ENCODE peak calls at places on chromosomes 6 and 20, in ten cellular contexts. Y is heart right ventricle; T is AG04450; L is neural progenitor cell; P is adrenal gland; I is AG09319; Q is colonic mucosa; B is cardiac fibroblast; V is spleen; J is CD8-positive, alpha-beta T cell. H is an unnamed sample.

GRCh38 chr6:98014791-98015201 is 731.8 kb upstream of the MMS22L start:
- DNase-seq in P (no peak), L (no peak), B (no peak), J (no peak), Q (no peak), V (no peak), T (no peak), Y (no peak), I (no peak), H (no peak)

GRCh38 chr6:120304223-120304622 is 954.7 kb upstream of the MAN1A1 start:
- DNase-seq in Q (no peak), V (no peak), P (no peak), J (no peak), L (no peak), I (no peak), B (no peak), T (no peak), Y (no peak), H (no peak)

GRCh38 chr6:68635706-68636513 is 828 bp downstream of the ADGRB3 start:
- DNase-seq in B (peak), T (no peak), L (peak), Y (peak), I (no peak), J (no peak), P (no peak), Q (no peak), V (no peak), H (peak)

GRCh38 chr20:46695888-46696287 is 6.6 kb upstream of the TP53RK start:
- DNase-seq in Q (no peak), P (no peak), L (no peak), J (no peak), V (no peak), Y (no peak), B (peak), I (peak), T (no peak), H (no peak)

GRCh38 chr6:162343902-162344226 is 383.7 kb downstream of the PRKN start:
- DNase-seq in P (no peak), L (no peak), J (no peak), Q (no peak), B (peak), Y (no peak), V (no peak), T (no peak), I (no peak), H (no peak)

GRCh38 chr20:25054995-25055629 is 2.8 kb downstream of the ACSS1 start:
- DNase-seq in Q (no peak), B (peak), J (no peak), P (no peak), I (no peak), L (no peak), Y (no peak), V (no peak), T (no peak), H (no peak)

GRCh38 chr20:63782051-63782471 is 42.5 kb downstream of the SLC2A4RG start:
- DNase-seq in T (no peak), Y (no peak), B (no peak), Q (no peak), V (no peak), L (no peak), P (no peak), I (no peak), J (peak), H (no peak)

GRCh38 chr6:19964115-19964514 is 126.9 kb downstream of the ID4 start:
- DNase-seq in P (no peak), T (no peak), J (no peak), B (no peak), I (no peak), Y (no peak), L (no peak), Q (no peak), V (no peak), H (no peak)

GRCh38 chr6:83215131-83216047 is 22.2 kb downstream of the RWDD2A start:
- DNase-seq in T (peak), Y (peak), I (peak), P (peak), L (peak), V (no peak), Q (peak), B (peak), J (peak), H (peak)

GRCh38 chr20:46119028-46119546 is 973 bp downstream of the CD40 start:
- DNase-seq in J (peak), B (no peak), L (no peak), I (no peak), T (no peak), Y (no peak), Q (no peak), P (peak), V (no peak), H (no peak)

GRCh38 chr6:77334093-77334492 is 129.2 kb downstream of the HTR1B start:
- DNase-seq in Q (no peak), I (no peak), V (peak), T (no peak), L (no peak), P (no peak), B (no peak), Y (no peak), J (no peak), H (no peak)

GRCh38 chr6:46024122-46024769 is 8.6 kb upstream of the CLIC5 start:
- DNase-seq in P (no peak), I (no peak), V (no peak), J (no peak), Q (no peak), Y (no peak), B (no peak), L (no peak), T (no peak), H (no peak)

GRCh38 chr6:159042003-159042823 is 2.6 kb downstream of the TAGAP start:
- DNase-seq in I (peak), T (peak), L (peak), J (peak), Y (no peak), P (peak), Q (peak), V (peak), B (peak), H (peak)
- TF ChIP-seq CTCF in I (peak), T (peak), L (peak), J (peak), Y (peak), P (peak), Q (peak), V (peak), B (peak), H (peak)

DNA sequence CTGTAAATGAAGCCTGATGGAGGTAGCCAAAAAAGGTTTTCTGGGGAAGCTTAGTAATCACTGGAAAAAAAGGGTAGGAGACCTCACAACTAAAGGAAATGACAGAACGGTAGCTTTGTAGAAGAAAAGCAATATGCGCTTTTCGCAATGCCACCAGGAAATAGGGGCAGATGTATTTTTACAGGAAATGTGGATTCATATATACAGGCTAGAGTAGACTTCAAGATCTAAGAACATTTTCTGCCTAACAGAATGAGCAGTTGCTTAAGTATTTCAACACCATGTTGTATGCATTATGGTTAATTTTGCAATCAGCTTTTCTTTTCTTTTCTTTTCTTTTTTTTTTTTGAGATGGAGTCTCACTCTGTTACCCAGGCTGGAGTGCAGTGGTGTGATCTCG is 219.6 kb downstream of the CD83 start:
- DNase-seq in B (peak), L (no peak), V (no peak), Q (no peak), P (no peak), Y (no peak), T (no peak), J (no peak), I (no peak), H (no peak)
- TF ChIP-seq CTCF in B (no peak), L (no peak), V (no peak), Q (no peak), P (no peak), Y (no peak), T (no peak), J (no peak), I (no peak), H (no peak)

DNA sequence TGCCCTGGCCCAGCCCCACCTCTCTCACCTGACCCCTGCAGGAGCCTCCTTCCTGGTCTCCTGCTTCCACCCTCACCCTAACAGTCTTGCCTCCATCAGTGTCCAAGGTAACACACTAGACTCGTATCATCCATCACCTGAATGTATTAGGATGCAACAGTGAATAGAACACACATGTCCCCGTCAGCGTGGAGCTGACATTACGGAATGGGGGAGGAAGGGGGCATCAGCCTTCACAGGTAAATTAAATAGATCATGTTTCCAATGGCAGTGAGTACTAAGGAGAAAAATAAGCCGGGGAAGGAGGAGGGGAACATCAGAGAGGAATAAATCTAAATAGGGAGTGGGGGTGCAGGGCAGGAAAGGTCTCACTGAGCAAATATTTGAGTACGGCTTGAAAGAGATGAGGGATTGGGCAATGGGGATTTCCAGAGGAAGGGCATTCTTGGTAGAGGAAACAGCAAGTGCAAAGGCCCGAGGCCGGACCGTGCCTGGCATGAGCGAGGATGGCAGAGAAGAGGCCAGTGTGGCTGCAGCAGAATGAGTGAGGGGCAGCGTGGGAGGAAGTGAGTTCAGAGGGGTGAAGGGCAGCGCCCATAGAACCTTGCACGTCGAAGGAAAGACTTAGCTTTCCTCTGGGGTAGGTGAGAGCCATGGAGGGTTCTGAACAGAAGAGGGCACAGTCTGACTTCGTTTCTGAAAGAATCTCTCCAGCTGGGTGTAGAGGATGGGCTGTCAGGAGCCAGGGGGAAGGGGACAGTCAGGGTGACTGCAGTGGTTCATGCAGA is 110.1 kb upstream of the PTPN1 start:
- DNase-seq in I (no peak), T (no peak), Q (no peak), L (peak), Y (no peak), V (no peak), J (no peak), B (no peak), P (no peak), H (no peak)
- TF ChIP-seq CTCF in I (no peak), T (no peak), Q (no peak), L (peak), Y (no peak), V (no peak), J (no peak), B (no peak), P (peak), H (no peak)

GRCh38 chr20:58694241-58695083 is 1.9 kb downstream of the NPEPL1 start:
- DNase-seq in V (no peak), P (peak), L (no peak), T (no peak), Y (no peak), Q (no peak), B (no peak), J (peak), I (no peak), H (no peak)

GRCh38 chr20:58691405-58691772 is 1.2 kb upstream of the NPEPL1 start:
- DNase-seq in J (peak), T (no peak), P (peak), L (no peak), I (no peak), Y (no peak), B (no peak), Q (no peak), V (peak), H (no peak)

GRCh38 chr20:58691773-58692578 is 624 bp upstream of the NPEPL1 start:
- DNase-seq in Y (peak), I (no peak), P (peak), V (peak), L (no peak), B (peak), T (no peak), J (peak), Q (peak), H (no peak)

GRCh38 chr20:58693226-58694006 is 816 bp downstream of the NPEPL1 start:
- DNase-seq in Y (peak), I (no peak), P (peak), J (peak), Q (peak), B (no peak), V (peak), L (peak), T (no peak), H (no peak)

DNA sequence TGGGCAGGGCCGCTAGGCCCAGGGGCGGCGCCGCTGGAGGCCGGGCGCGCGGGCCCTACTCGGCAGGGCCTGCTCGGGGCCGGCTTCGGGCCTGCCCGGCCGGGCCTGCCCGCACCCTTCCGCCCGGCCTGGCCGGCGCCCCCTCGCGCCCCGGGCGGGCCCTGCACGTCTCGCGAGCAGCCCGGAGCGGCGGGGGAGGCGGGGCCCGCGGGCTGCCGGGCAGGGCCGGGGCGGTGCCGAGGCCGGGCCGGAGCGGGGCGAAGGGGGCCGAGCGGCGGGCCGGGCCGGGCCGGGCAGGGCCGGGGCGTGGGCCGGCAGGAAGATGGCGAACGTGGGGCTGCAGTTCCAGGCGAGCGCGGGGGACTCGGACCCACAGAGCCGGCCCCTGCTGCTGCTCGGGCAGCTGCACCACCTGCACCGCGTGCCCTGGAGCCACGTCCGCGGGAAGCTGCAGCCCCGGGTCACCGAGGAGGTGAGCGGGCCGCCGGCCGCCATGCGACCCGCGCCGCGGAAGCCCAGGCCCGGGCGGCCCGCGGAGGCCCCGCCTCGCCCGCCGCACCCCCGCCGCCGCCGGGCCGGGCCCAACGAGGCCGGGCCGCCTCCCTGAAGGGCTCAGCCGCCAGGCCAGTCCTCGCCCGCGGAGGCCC is at the start of gene NPEPL1:
- DNase-seq in V (peak), B (peak), T (no peak), Q (peak), J (peak), I (peak), P (peak), Y (peak), L (peak), H (peak)
- TF ChIP-seq CTCF in V (no peak), B (no peak), T (no peak), Q (no peak), J (no peak), I (no peak), P (no peak), Y (no peak), L (no peak), H (no peak)

GRCh38 chr6:139201378-139201777 is 66.5 kb downstream of the HECA start:
- DNase-seq in T (no peak), Q (no peak), Y (no peak), B (no peak), I (no peak), V (no peak), P (no peak), J (no peak), L (no peak), H (no peak)

GRCh38 chr6:139205843-139206242 is 71.0 kb downstream of the HECA start:
- DNase-seq in V (no peak), T (no peak), Y (no peak), P (no peak), Q (no peak), J (no peak), L (no peak), B (no peak), I (no peak), H (no peak)

DNA sequence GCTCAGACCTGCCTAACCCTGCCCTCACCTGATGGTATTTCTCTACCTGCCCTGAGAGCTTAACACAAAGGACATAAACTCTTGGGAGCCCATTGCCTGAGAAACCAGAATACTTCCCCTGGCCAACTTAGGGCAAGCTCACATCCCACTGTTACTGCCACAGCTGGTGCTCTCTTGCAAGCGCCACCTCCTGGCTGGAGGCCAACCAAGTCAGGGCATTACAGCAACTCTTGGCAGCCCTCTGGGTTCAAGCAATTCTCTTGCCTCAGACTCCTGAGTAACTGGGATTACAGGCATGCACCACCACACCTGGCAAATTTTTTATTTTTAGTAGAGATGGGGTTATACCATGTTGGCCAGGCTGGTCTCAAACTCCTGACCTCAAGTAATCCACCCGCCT is 70.1 kb downstream of the HECA start:
- DNase-seq in J (no peak), L (no peak), V (no peak), P (no peak), B (no peak), Y (no peak), Q (no peak), I (no peak), T (no peak), H (no peak)
- TF ChIP-seq CTCF in J (no peak), L (no peak), V (no peak), P (no peak), B (no peak), Y (no peak), Q (no peak), I (no peak), T (no peak), H (no peak)